ENCODE peak calls at places on chromosomes 4 and X, in eight cellular contexts. U is thyroid gland, E is lung, D is Peyer's patch, R is suprapubic skin, H is iPS DF 6.9, W is fibroblast of lung, X is GM12878. S is an unnamed sample.

GRCh38 chrX:17750436-17750835 is 13.1 kb downstream of the SCML1 start:
- DNase-seq in U (no peak), E (no peak), D (no peak), R (no peak), H (no peak), W (no peak), X (no peak), S (no peak)

GRCh38 chr4:77194989-77195388 is 38.0 kb downstream of the CCNG2 start:
- DNase-seq in U (no peak), E (no peak), D (no peak), R (no peak), H (no peak), W (no peak), X (no peak), S (no peak)

GRCh38 chrX:43559643-43560042 is 96.5 kb upstream of the MAOA start:
- DNase-seq in U (peak; percentile 50), E (peak; percentile 41), D (peak; percentile 16), R (peak; percentile 55), H (peak; percentile 25), W (peak; percentile 9), X (no peak), S (no peak)

GRCh38 chr4:15778191-15778741 is at the start of gene CD38:
- DNase-seq in U (peak; percentile 13), E (peak; percentile 43), D (peak; percentile 81), R (no peak), H (no peak), W (no peak), X (peak; percentile 67), S (no peak)

GRCh38 chr4:172169871-172170270 is 356.7 kb downstream of the GALNTL6 start:
- DNase-seq in U (no peak), E (no peak), D (no peak), R (no peak), H (no peak), W (peak; percentile 9), X (no peak), S (no peak)

GRCh38 chrX:134460861-134461218 is 875 bp downstream of the HPRT1 start:
- DNase-seq in U (no peak), E (no peak), D (no peak), R (no peak), H (no peak), W (peak; percentile 11), X (no peak), S (no peak)

GRCh38 chrX:38214551-38214950 is 6.1 kb downstream of the SRPX start:
- DNase-seq in U (no peak), E (no peak), D (no peak), R (no peak), H (no peak), W (peak; percentile 74), X (no peak), S (no peak)

GRCh38 chr4:99763635-99764101 is 53.0 kb upstream of the DAPP1 start:
- DNase-seq in U (peak; percentile 39), E (peak; percentile 59), D (no peak), R (no peak), H (no peak), W (peak; percentile 94), X (no peak), S (peak; percentile 88)

GRCh38 chrX:21382715-21383114 is 8.5 kb downstream of the CNKSR2 start:
- DNase-seq in U (no peak), E (no peak), D (no peak), R (no peak), H (no peak), W (no peak), X (no peak), S (no peak)

GRCh38 chr4:98653006-98653405 is 5.4 kb downstream of the TSPAN5 start:
- DNase-seq in U (no peak), E (no peak), D (no peak), R (no peak), H (no peak), W (peak; percentile 76), X (no peak), S (no peak)

GRCh38 chr4:113760094-113760851 is 1.3 kb downstream of the CAMK2D start:
- DNase-seq in U (peak; percentile 41), E (peak; percentile 58), D (peak; percentile 61), R (peak; percentile 71), H (no peak), W (peak; percentile 59), X (no peak), S (no peak)

GRCh38 chrX:74061879-74062278 is 242.1 kb upstream of the ZCCHC13 start:
- DNase-seq in U (no peak), E (no peak), D (no peak), R (no peak), H (no peak), W (no peak), X (no peak), S (no peak)

GRCh38 chr4:26139310-26139924 is 181.4 kb upstream of the RBPJ start:
- DNase-seq in U (no peak), E (no peak), D (no peak), R (no peak), H (no peak), W (no peak), X (no peak), S (no peak)

GRCh38 chr4:4260185-4260751 is 12.2 kb upstream of the TMEM128 start:
- DNase-seq in U (no peak), E (no peak), D (no peak), R (no peak), H (no peak), W (peak; percentile 51), X (no peak), S (no peak)

GRCh38 chr4:141107927-141108326 is 25.3 kb downstream of the RNF150 start:
- DNase-seq in U (no peak), E (no peak), D (no peak), R (no peak), H (no peak), W (no peak), X (no peak), S (no peak)

GRCh38 chr4:159151701-159152100 is 48.8 kb downstream of the RAPGEF2 start:
- DNase-seq in U (no peak), E (no peak), D (no peak), R (no peak), H (no peak), W (no peak), X (no peak), S (no peak)
- H3K27ac ChIP-seq in U (no peak overlapping the region), E (no peak overlapping the region), D (no peak overlapping the region), R (no peak overlapping the region), H (no peak overlapping the region), W (no peak overlapping the region), X (no peak overlapping the region), S (no peak overlapping the region)

GRCh38 chrX:13088155-13088485 is 43.7 kb upstream of the FAM9C start:
- DNase-seq in U (no peak), E (no peak), D (peak; percentile 48), R (no peak), H (no peak), W (no peak), X (no peak), S (no peak)

GRCh38 chrX:13087322-13088154 is 43.1 kb upstream of the FAM9C start:
- DNase-seq in U (no peak), E (no peak), D (peak; percentile 82), R (no peak), H (no peak), W (peak; percentile 75), X (peak; percentile 99), S (peak; percentile 80)

GRCh38 chrX:13092455-13092941 is 48.1 kb upstream of the FAM9C start:
- DNase-seq in U (peak; percentile 4), E (no peak), D (peak; percentile 78), R (no peak), H (no peak), W (no peak), X (peak; percentile 95), S (no peak)

GRCh38 chrX:13091111-13091765 is 46.8 kb upstream of the FAM9C start:
- DNase-seq in U (no peak), E (no peak), D (peak; percentile 37), R (no peak), H (no peak), W (no peak), X (peak; percentile 75), S (no peak)

DNA sequence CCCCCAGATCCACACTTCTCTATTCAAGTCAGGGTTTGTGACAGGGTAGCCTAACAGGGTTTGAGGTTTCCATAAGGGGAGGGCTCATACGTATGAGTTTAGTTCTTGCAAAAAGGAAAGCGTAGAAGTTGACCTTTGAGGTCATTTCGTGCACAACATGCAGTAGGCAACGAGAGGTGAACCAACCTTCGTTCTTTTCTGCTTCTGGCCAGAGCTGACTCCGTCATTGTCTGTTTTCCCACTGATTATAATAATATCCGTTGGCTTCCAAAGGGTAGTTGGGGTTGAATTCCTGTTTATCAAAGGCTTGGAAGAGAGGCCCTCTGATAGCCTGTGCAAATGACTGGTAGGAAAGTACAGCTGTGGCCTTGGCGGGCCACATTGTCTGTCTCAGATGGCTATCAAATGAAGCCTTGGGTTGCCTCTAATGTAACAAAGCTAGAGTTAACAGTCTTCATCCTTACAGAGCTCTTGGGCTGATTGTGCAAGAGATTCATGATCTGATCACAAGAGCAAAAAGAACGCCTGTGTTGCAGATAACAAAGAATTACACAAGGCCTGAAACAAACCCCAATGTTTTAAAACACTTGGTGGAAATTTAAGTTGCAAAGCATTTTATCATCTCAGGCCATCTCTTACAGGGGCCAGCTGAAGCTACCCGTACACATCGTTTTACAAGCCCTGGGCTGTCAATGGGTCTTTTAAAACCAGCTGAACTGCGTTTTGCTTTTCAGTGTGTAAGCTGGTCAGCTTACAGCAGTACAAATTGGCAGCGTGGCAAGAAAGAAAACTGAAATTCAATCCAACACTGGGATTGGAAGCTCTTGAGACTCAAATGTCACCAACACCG is 46.1 kb upstream of the FAM9C start:
- DNase-seq in U (no peak), E (no peak), D (no peak), R (no peak), H (no peak), W (no peak), X (no peak), S (no peak)
- H3K27ac ChIP-seq in U (no peak overlapping the region), E (peak overlapping the region; percentile 85), D (peak overlapping the region; percentile 72), R (peak overlapping the region; percentile 70), H (no peak overlapping the region), W (no peak overlapping the region), X (peak overlapping the region; percentile 100), S (no peak overlapping the region)

GRCh38 chr4:123892997-123893745 is 496.6 kb downstream of the SPRY1 start:
- DNase-seq in U (no peak), E (no peak), D (no peak), R (no peak), H (no peak), W (peak; percentile 49), X (no peak), S (no peak)

GRCh38 chr4:123891901-123892300 is 495.3 kb downstream of the SPRY1 start:
- DNase-seq in U (no peak), E (no peak), D (no peak), R (no peak), H (no peak), W (no peak), X (no peak), S (no peak)

GRCh38 chr4:123893746-123894095 is 497.1 kb downstream of the SPRY1 start:
- DNase-seq in U (no peak), E (no peak), D (no peak), R (no peak), H (no peak), W (peak; percentile 72), X (no peak), S (no peak)

GRCh38 chr4:123890889-123891288 is 494.3 kb downstream of the SPRY1 start:
- DNase-seq in U (no peak), E (no peak), D (no peak), R (no peak), H (no peak), W (no peak), X (no peak), S (no peak)

GRCh38 chr4:123892368-123892961 is 495.9 kb downstream of the SPRY1 start:
- DNase-seq in U (no peak), E (no peak), D (no peak), R (no peak), H (no peak), W (no peak), X (no peak), S (no peak)
- H3K27ac ChIP-seq in U (peak overlapping the region; percentile 45), E (no peak overlapping the region), D (peak overlapping the region; percentile 42), R (peak overlapping the region; percentile 49), H (no peak overlapping the region), W (no peak overlapping the region), X (no peak overlapping the region), S (no peak overlapping the region)

GRCh38 chrX:20231598-20231997 is 35.1 kb downstream of the RPS6KA3 start:
- DNase-seq in U (no peak), E (no peak), D (no peak), R (no peak), H (no peak), W (peak; percentile 16), X (no peak), S (no peak)
- H3K27ac ChIP-seq in U (no peak overlapping the region), E (no peak overlapping the region), D (no peak overlapping the region), R (no peak overlapping the region), H (no peak overlapping the region), W (no peak overlapping the region), X (no peak overlapping the region), S (no peak overlapping the region)

S was measured in epithelial cell of prostate.